ENCODE peak calls at places on chromosomes 3 and 15, in five cellular contexts. H is fibroblast of lung, L is body of pancreas, C is psoas muscle, V is left lung. O is an unnamed sample.

GRCh38 chr3:78177780-78178179 is 1137.9 kb downstream of the ROBO2 start:
- DNase-seq in L (no peak), H (no peak), C (no peak), V (no peak), O (no peak)

GRCh38 chr3:37202035-37202434 is 27.7 kb upstream of the LRRFIP2 start:
- DNase-seq in H (no peak), V (no peak), L (no peak), C (no peak), O (no peak)

GRCh38 chr3:129481783-129482332 is 41.8 kb downstream of the IFT122 start:
- DNase-seq in C (peak), H (peak), V (peak), L (peak), O (no peak)

GRCh38 chr3:16399473-16399872 is 114.0 kb downstream of the RFTN1 start:
- DNase-seq in V (no peak), L (no peak), H (peak), C (peak), O (no peak)

GRCh38 chr3:55724851-55725250 is 237.7 kb upstream of the WNT5A start:
- DNase-seq in L (no peak), H (no peak), C (no peak), V (no peak), O (no peak)

GRCh38 chr15:60760646-60761504 is 281.9 kb upstream of the ICE2 start:
- DNase-seq in H (peak), C (no peak), L (no peak), V (no peak), O (no peak)

GRCh38 chr15:66252411-66253295 is 897 bp downstream of the MEGF11 start:
- DNase-seq in L (peak), C (peak), H (peak), V (peak), O (peak)

GRCh38 chr3:70832035-70832795 is 519.8 kb upstream of the MDFIC2 start:
- DNase-seq in L (peak), H (peak), C (no peak), V (no peak), O (no peak)

GRCh38 chr3:32884532-32885031 is 66.8 kb downstream of the TRIM71 start:
- DNase-seq in V (no peak), H (no peak), C (no peak), L (no peak), O (no peak)

GRCh38 chr15:80849308-80849707 is 70.1 kb downstream of the CEMIP start:
- DNase-seq in L (peak), V (peak), H (peak), C (peak), O (no peak)

GRCh38 chr3:127693336-127693843 is 20.6 kb downstream of the ABTB1 start:
- DNase-seq in L (no peak), V (peak), H (no peak), C (peak), O (no peak)

GRCh38 chr3:187125319-187126031 is 13.8 kb downstream of the RPL39L start:
- DNase-seq in V (no peak), L (no peak), H (no peak), C (no peak), O (no peak)

GRCh38 chr3:124557433-124558232 is 172.6 kb upstream of the UMPS start:
- DNase-seq in H (peak), L (peak), C (no peak), V (no peak), O (no peak)

GRCh38 chr15:80780416-80781221 is 1.4 kb downstream of the CEMIP start:
- DNase-seq in L (peak), H (peak), C (peak), V (peak), O (no peak)

GRCh38 chr3:195271859-195272243 is 892 bp upstream of the XXYLT1 start:
- DNase-seq in H (no peak), V (no peak), C (no peak), L (no peak), O (no peak)

GRCh38 chr3:16550676-16551341 is 37.3 kb upstream of the RFTN1 start:
- DNase-seq in V (no peak), L (peak), C (peak), H (peak), O (no peak)

DNA sequence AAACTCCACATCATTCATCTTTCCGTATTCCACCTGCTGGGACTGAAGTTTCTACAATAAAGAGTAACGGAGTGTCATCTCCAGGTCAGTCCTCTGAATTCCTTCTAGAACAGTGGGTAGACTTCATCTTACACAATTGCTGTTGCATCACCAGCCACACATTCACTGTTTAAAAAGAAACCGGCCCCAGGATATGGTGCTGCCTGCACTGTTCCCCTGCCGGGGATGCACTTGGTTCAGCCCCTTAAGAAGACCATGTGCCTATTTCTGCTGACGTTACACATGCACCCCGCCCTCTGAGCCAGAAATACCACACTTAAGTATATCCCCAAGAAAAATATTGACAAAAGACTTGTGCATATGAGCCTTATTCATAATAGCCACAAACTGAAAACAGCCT is 233.4 kb downstream of the FEZF2 start:
- DNase-seq in H (peak), V (no peak), L (no peak), C (no peak), O (no peak)
- H3K27ac ChIP-seq in H (no peak), V (no peak), L (no peak), C (no peak), O (no peak)

GRCh38 chr3:27387625-27388024 is 18.4 kb upstream of the NEK10 start:
- DNase-seq in V (no peak), L (no peak), H (peak), C (no peak), O (no peak)

GRCh38 chr3:27392950-27393679 is 23.9 kb upstream of the NEK10 start:
- DNase-seq in C (no peak), V (no peak), L (no peak), H (no peak), O (no peak)

DNA sequence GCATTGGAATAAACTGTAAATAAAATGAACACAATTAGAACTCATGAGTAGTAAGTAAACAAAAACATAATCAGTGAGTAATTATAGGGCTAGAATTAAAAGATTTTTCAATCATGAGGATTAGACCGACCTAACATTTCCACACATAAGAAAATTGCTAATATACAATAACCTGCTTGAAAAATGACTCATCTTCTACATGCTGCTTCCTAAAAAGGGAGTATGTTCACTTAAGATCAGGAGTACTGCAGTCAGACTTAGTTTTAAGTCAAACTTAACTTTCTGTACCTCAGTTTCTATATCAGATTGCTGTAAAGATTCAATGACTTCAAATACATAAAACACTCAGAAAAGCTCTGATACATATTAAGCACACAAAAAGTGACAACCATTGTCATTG is 22.6 kb upstream of the NEK10 start:
- DNase-seq in L (no peak), H (no peak), C (no peak), V (no peak), O (no peak)
- TF ChIP-seq CTCF in L (no peak), H (no peak), C (no peak), V (no peak), O (no peak)

DNA sequence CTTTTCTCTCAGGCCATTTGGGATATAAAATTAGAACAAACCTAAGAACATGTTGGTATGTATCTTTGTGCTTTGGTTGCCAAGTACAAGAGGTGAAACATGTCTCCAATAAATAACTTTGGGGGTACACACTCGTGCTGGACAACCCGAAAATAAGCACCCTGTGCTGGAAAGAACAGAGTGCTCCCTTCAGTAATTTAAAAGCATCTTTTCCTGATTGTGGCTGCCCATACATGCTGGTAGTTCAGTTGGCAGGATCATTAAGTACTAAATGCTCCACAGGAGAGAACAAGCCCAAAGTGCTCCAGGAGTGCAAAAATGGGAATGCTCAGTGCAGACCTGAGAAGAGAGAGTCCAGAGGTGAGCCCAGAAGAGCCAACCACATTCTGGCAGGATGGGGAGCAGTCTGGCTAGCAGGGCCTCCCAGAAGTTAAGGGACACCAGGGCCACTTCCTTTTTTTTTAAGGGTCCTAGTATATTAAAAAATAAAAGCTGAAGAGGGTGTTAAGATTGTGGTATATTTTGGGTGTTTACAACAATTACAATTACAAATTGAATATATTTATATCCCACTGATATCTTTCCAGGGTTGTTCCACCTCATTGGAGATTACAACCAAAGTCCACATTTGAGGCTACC is 48.6 kb upstream of the SSR3 start:
- DNase-seq in L (no peak), C (no peak), V (no peak), H (no peak), O (no peak)
- H3K27ac ChIP-seq in L (no peak), C (no peak), V (no peak), H (no peak), O (no peak)

DNA sequence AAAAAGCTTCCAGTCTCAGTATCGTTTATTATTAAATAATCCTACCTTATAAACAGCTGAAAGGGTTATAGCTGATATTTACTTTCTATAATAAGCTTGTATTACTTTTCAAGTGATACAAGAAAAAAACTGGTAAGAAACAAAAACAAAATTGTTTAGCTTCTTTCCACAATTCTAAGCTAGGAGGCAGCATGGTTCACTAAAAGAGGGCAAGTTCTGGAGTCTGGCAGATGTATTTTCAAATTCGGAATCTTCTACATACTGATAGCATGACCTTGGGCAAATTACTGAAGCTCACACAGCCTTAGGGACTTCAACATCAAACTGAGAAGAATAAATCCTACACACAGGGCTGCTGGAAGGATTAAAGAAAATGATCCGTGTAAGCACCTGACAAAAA is 15.4 kb downstream of the C15orf62 start:
- DNase-seq in H (no peak), V (no peak), C (no peak), L (no peak), O (no peak)
- TF ChIP-seq CTCF in H (no peak), V (no peak), C (no peak), L (peak), O (no peak)

GRCh38 chr3:100317928-100318327 is 16.6 kb upstream of the NIT2 start:
- DNase-seq in L (no peak), V (no peak), H (no peak), C (no peak), O (no peak)
- H3K27ac ChIP-seq in L (no peak), V (no peak), H (no peak), C (no peak), O (no peak)

GRCh38 chr3:12824299-12824698 is 17.1 kb downstream of the RPL32 start:
- DNase-seq in H (no peak), L (no peak), V (no peak), C (no peak), O (peak)

GRCh38 chr3:12818273-12818672 is 21.8 kb downstream of the CAND2 start:
- DNase-seq in C (no peak), V (no peak), H (no peak), L (no peak), O (peak)

GRCh38 chr3:12818773-12819172 is 22.3 kb downstream of the CAND2 start:
- DNase-seq in H (no peak), C (no peak), V (no peak), L (no peak), O (peak)

GRCh38 chr3:12817341-12817705 is 20.8 kb downstream of the CAND2 start:
- DNase-seq in C (no peak), L (no peak), V (no peak), H (no peak), O (peak)

DNA sequence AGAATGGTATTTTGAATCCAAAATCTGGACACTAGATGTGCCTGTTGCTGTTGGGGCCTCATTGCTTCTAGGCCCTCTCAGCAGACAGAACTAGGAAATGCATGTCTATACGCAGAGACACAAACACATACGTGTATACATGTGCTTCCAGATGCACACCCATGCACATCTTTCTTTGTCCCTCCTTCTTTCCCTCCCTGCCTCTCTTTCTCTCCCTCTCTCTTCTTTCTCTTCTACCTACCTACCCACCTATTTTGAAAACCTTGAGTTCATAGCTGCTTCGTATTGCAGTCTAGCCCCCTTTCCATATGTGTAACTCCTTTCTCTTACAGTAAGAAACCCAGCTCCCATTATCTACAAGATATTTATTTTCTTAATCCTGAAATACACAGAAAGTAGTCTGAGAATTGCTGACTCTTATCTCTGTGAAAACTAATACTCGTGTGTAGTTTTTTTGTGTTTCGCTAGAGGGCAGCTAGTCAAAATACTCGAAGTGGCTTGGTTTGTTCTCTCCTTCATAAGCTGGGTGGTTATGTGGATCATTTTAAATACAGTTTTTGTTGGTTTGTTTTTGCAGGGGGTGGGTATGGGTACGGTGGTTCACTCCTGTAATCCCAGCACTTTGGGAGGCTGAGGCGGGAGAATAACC is 18.5 kb downstream of the RPL32 start:
- DNase-seq in C (no peak), V (no peak), H (peak), L (no peak), O (no peak)
- TF ChIP-seq CTCF in C (peak), V (no peak), H (peak), L (peak), O (no peak)

GRCh38 chr3:175002732-175003143 is 143.6 kb downstream of the NAALADL2 start:
- DNase-seq in H (peak), V (no peak), L (no peak), C (no peak), O (no peak)

GRCh38 chr3:175007316-175007715 is 148.2 kb downstream of the NAALADL2 start:
- DNase-seq in L (no peak), V (no peak), C (no peak), H (no peak), O (no peak)

GRCh38 chr3:175005193-175005592 is 146.1 kb downstream of the NAALADL2 start:
- DNase-seq in V (no peak), C (no peak), H (peak), L (no peak), O (no peak)

GRCh38 chr3:175003590-175003989 is 144.5 kb downstream of the NAALADL2 start:
- DNase-seq in H (no peak), C (no peak), V (no peak), L (no peak), O (no peak)

DNA sequence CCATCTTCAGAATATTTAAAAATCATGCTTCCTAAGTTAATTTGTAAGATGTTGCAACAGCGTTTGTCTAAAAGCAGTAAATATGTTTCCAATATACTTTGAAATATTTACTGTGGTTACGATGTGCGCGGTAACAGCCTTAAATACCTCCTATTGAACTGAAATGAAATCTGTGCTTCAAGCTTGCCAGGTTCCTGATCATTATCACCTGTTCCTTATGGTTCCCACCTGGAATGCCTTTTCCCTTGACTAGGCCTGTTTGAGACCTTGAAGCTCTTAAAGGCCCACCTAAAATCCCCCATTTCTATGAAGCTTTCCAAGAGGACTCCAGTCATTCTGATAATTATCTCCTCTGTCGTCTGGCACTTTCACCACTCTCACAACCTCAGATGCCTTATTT is 146.7 kb downstream of the NAALADL2 start:
- DNase-seq in H (peak), V (no peak), C (no peak), L (no peak), O (no peak)
- H3K27ac ChIP-seq in H (no peak), V (no peak), C (no peak), L (no peak), O (no peak)

GRCh38 chr3:14760185-14760584 is 58.6 kb upstream of the FGD5 start:
- DNase-seq in V (no peak), L (no peak), C (no peak), H (no peak), O (no peak)
- TF ChIP-seq CTCF in V (no peak), L (no peak), C (no peak), H (no peak), O (no peak)